ENCODE peak calls at places on chromosomes 11 and 22, in six cellular contexts. G is A549, U is coronary artery, K is neuronal stem cell, E is OCI-LY7, R is right cardiac atrium. S is an unnamed sample.

GRCh38 chr11:35180311-35181233 is 41.6 kb downstream of the CD44 start:
- DNase-seq in G (no peak), R (no peak), K (no peak), U (no peak), E (no peak), S (no peak)

GRCh38 chr11:1952806-1953482 is 5.8 kb downstream of the MRPL23 start:
- DNase-seq in G (no peak), E (no peak), K (no peak), R (peak; percentile 18), U (no peak), S (no peak)

GRCh38 chr11:116709970-116710369 is 62.8 kb downstream of the BUD13 start:
- DNase-seq in U (no peak), R (no peak), G (no peak), K (no peak), E (no peak), S (no peak)

GRCh38 chr11:62400760-62401159 is 18.1 kb upstream of the SCGB1A1 start:
- DNase-seq in E (no peak), U (peak; percentile 92), R (peak; percentile 95), G (no peak), K (no peak), S (peak; percentile 67)

GRCh38 chr22:42343136-42343484 is 72.7 kb upstream of the TCF20 start:
- DNase-seq in G (no peak), R (no peak), K (no peak), U (no peak), E (no peak), S (no peak)

GRCh38 chr11:63769719-63770443 is 1.3 kb upstream of the ZFTA start:
- DNase-seq in E (no peak), R (no peak), G (no peak), U (peak; percentile 73), K (peak; percentile 32), S (no peak)

GRCh38 chr22:47452184-47452583 is 689.7 kb downstream of the TBC1D22A start:
- DNase-seq in G (peak; percentile 10), R (no peak), K (no peak), U (no peak), E (peak; percentile 49), S (no peak)

GRCh38 chr11:3949132-3949531 is 93.7 kb downstream of the STIM1 start:
- DNase-seq in G (no peak), K (no peak), E (peak; percentile 80), R (no peak), U (no peak), S (no peak)

GRCh38 chr11:46260161-46260560 is 17.3 kb upstream of the CREB3L1 start:
- DNase-seq in G (no peak), U (no peak), R (no peak), E (no peak), K (no peak), S (no peak)

GRCh38 chr11:6646040-6646439 is 9.6 kb downstream of the DCHS1 start:
- DNase-seq in U (peak; percentile 78), E (peak; percentile 18), R (peak; percentile 91), K (no peak), G (no peak), S (no peak)

GRCh38 chr22:38228873-38229740 is 27.3 kb downstream of the MAFF start:
- DNase-seq in G (peak; percentile 42), E (no peak), U (no peak), K (no peak), R (peak; percentile 72), S (no peak)

GRCh38 chr11:72969894-72970335 is 155.7 kb downstream of the ATG16L2 start:
- DNase-seq in U (no peak), R (no peak), E (no peak), G (no peak), K (no peak), S (no peak)

GRCh38 chr22:24894998-24895397 is 51.5 kb downstream of the LHFPL7 start:
- DNase-seq in R (peak; percentile 86), G (peak; percentile 28), U (peak; percentile 80), K (no peak), E (no peak), S (no peak)

GRCh38 chr11:33564856-33565453 is 135.7 kb downstream of the C11orf91 start:
- DNase-seq in E (no peak), R (no peak), U (no peak), G (no peak), K (no peak), S (peak; percentile 41)

GRCh38 chr11:46492540-46492939 is 101.0 kb upstream of the CHRM4 start:
- DNase-seq in R (peak; percentile 44), E (no peak), G (no peak), U (no peak), K (no peak), S (no peak)

GRCh38 chr11:120830092-120830491 is 193.8 kb upstream of the TBCEL start:
- DNase-seq in U (no peak), G (no peak), R (no peak), K (no peak), E (no peak), S (peak; percentile 30)

GRCh38 chr11:763073-763463 is 14.2 kb downstream of the GATD1 start:
- DNase-seq in R (no peak), K (no peak), G (no peak), U (no peak), E (no peak), S (no peak)

GRCh38 chr22:46473021-46473779 is 64.2 kb downstream of the CELSR1 start:
- DNase-seq in U (no peak), G (no peak), E (no peak), K (no peak), R (no peak), S (no peak)

GRCh38 chr11:84212467-84213390 is 926.6 kb upstream of the CCDC90B start:
- DNase-seq in U (no peak), G (no peak), R (no peak), E (no peak), K (no peak), S (no peak)

GRCh38 chr11:18844753-18845367 is 53.3 kb upstream of the PTPN5 start:
- DNase-seq in E (peak; percentile 52), K (no peak), R (no peak), U (no peak), G (peak; percentile 28), S (no peak)

GRCh38 chr11:47566166-47566546 is 757 bp downstream of the PTPMT1 start:
- DNase-seq in E (no peak), K (no peak), R (no peak), G (no peak), U (no peak), S (no peak)

GRCh38 chr11:75386912-75387311 is 12.4 kb upstream of the RPS3 start:
- DNase-seq in K (no peak), E (no peak), R (no peak), G (no peak), U (no peak), S (no peak)

GRCh38 chr11:38305682-38306081 is 1707.6 kb upstream of the RAG2 start:
- DNase-seq in U (no peak), E (no peak), R (no peak), G (no peak), K (no peak), S (no peak)

GRCh38 chr11:117823294-117823940 is 1.1 kb downstream of the FXYD2 start:
- DNase-seq in K (no peak), U (peak; percentile 78), G (no peak), E (peak; percentile 21), R (peak; percentile 78), S (no peak)
- H3K27ac ChIP-seq in K (no peak overlapping the region), U (peak overlapping the region; percentile 46), G (peak overlapping the region; percentile 72), E (no peak overlapping the region), R (peak overlapping the region; percentile 59), S (no peak overlapping the region)

GRCh38 chr22:19868773-19869471 is 14.2 kb upstream of the GNB1L start:
- DNase-seq in U (no peak), K (no peak), E (no peak), G (no peak), R (peak; percentile 67), S (peak; percentile 57)
- H3K27ac ChIP-seq in U (no peak overlapping the region), K (no peak overlapping the region), E (no peak overlapping the region), G (no peak overlapping the region), R (no peak overlapping the region), S (peak overlapping the region; percentile 40)

DNA sequence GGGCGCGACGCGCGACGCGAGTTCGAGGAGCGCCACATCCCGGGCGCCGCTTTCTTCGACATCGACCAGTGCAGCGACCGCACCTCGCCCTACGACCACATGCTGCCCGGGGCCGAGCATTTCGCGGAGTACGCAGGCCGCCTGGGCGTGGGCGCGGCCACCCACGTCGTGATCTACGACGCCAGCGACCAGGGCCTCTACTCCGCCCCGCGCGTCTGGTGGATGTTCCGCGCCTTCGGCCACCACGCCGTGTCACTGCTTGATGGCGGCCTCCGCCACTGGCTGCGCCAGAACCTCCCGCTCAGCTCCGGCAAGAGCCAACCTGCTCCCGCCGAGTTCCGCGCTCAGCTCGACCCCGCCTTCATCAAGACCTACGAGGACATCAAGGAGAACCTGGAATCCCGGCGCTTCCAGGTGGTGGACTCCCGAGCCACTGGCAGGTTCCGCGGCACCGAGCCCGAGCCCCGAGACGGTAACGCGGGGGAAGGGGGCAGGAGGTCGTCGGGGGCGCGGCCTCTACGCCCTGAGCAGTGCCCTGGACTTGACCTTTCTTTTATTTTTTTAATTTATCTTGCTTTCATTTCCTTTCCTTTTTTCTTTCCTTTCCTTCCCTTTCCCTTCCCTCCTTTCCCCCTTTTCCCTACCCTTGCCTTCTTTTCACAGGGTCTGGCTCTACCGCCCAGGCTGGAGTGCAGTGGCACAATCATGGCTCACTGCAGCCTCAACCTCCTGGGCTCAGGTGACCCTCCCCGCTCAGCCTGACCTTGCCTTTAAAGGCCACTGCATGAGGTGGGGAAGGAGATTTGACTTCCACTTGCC is 5.0 kb downstream of the MPST start:
- DNase-seq in K (no peak), G (no peak), R (peak; percentile 63), E (no peak), U (no peak), S (no peak)
- H3K27ac ChIP-seq in K (no peak overlapping the region), G (peak overlapping the region; percentile 99), R (no peak overlapping the region), E (no peak overlapping the region), U (no peak overlapping the region), S (no peak overlapping the region)

GRCh38 chr11:71370020-71370747 is 78.0 kb downstream of the DHCR7 start:
- DNase-seq in K (no peak), R (no peak), E (no peak), U (no peak), G (no peak), S (no peak)

GRCh38 chr11:71369411-71369810 is 78.8 kb downstream of the DHCR7 start:
- DNase-seq in G (no peak), U (no peak), R (no peak), K (no peak), E (no peak), S (no peak)

GRCh38 chr11:71371674-71372069 is 76.5 kb downstream of the DHCR7 start:
- DNase-seq in E (no peak), G (no peak), R (no peak), K (no peak), U (no peak), S (no peak)

GRCh38 chr11:71372693-71373657 is 75.2 kb downstream of the DHCR7 start:
- DNase-seq in K (no peak), G (peak; percentile 30), E (peak; percentile 77), U (no peak), R (no peak), S (no peak)

DNA sequence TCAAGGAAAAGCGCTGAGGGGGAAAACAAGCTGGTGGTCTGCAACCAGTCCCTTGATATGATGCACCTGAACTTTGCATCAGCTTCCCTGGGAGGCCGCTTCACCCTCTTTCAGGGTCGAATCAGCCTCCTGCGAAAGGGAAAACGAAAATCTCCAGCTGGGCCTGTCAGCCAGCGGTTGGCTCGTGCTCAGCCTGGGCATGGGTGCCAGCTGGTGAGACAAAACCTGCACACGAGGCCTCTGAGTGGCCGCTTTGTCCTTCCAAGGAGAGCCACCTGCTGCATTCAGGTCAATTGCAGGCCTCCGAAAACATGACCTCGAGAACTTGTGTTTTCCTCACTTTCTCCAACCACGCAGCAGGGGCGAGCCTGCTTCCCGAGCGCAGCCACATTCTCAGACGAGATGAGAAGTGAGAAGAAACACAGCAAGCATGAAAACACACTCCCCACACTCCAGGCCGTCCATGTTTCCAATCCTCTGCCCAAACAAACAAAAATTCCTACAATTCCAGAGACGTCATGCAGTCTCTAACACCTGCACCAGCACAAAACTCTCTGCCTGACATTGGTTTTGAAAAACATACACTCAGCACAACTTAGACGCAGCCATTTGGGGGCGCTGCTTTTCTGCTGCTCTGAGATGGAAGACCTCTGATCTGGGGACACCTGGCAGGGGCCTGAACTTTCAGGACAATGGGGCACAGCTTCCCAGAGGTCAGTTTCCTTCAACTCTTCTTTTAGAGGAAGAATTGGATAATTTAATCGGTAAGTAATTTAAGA is 77.1 kb downstream of the DHCR7 start:
- DNase-seq in G (no peak), U (no peak), R (no peak), E (peak; percentile 67), K (no peak), S (no peak)
- H3K27ac ChIP-seq in G (no peak overlapping the region), U (no peak overlapping the region), R (no peak overlapping the region), E (peak overlapping the region; percentile 98), K (no peak overlapping the region), S (no peak overlapping the region)

S was measured in substantia nigra.